ENCODE peak calls at places on chromosomes 12 and 14, in six cellular contexts. One of them, this sample, is unnamed.

GRCh38 chr14:56751471-56751870 is 58.8 kb downstream of the OTX2 start:
- DNase-seq in GM23248: no peak
- DNase-seq in SK-N-SH: no peak
- DNase-seq in MM.1S: no peak
- DNase-seq in HCT116: no peak
- DNase-seq in OCI-LY7: no peak
- DNase-seq in this sample: peak; percentile 63

GRCh38 chr12:106138646-106139421 is at the start of gene NUAK1:
- DNase-seq in GM23248: peak; percentile 83
- DNase-seq in SK-N-SH: peak; percentile 89
- DNase-seq in MM.1S: peak; percentile 84
- DNase-seq in HCT116: no peak
- DNase-seq in OCI-LY7: no peak
- DNase-seq in this sample: peak; percentile 78

GRCh38 chr12:108854453-108855283 is 2.7 kb downstream of the SSH1 start:
- DNase-seq in GM23248: peak; percentile 97
- DNase-seq in SK-N-SH: no peak
- DNase-seq in MM.1S: no peak
- DNase-seq in HCT116: peak; percentile 98
- DNase-seq in OCI-LY7: no peak
- DNase-seq in this sample: no peak

GRCh38 chr12:57896437-57897201 is 44.7 kb upstream of the ATP23 start:
- DNase-seq in GM23248: peak; percentile 77
- DNase-seq in SK-N-SH: peak; percentile 82
- DNase-seq in MM.1S: peak; percentile 31
- DNase-seq in HCT116: no peak
- DNase-seq in OCI-LY7: no peak
- DNase-seq in this sample: peak; percentile 78

GRCh38 chr14:61258985-61259384 is 22.2 kb downstream of the TMEM30B start:
- DNase-seq in GM23248: peak; percentile 66
- DNase-seq in SK-N-SH: no peak
- DNase-seq in MM.1S: no peak
- DNase-seq in HCT116: no peak
- DNase-seq in OCI-LY7: no peak
- DNase-seq in this sample: no peak

GRCh38 chr12:12645485-12645884 is 33.8 kb downstream of the CREBL2 start:
- DNase-seq in GM23248: peak; percentile 74
- DNase-seq in SK-N-SH: peak; percentile 34
- DNase-seq in MM.1S: peak; percentile 64
- DNase-seq in HCT116: peak; percentile 16
- DNase-seq in OCI-LY7: peak; percentile 64
- DNase-seq in this sample: peak; percentile 91

GRCh38 chr14:76848879-76849278 is 22.7 kb downstream of the LRRC74A start:
- DNase-seq in GM23248: no peak
- DNase-seq in SK-N-SH: no peak
- DNase-seq in MM.1S: no peak
- DNase-seq in HCT116: peak; percentile 15
- DNase-seq in OCI-LY7: no peak
- DNase-seq in this sample: peak; percentile 56

GRCh38 chr14:93998871-93999403 is 1.8 kb downstream of the CCDC197 start:
- DNase-seq in GM23248: no peak
- DNase-seq in SK-N-SH: no peak
- DNase-seq in MM.1S: no peak
- DNase-seq in HCT116: no peak
- DNase-seq in OCI-LY7: no peak
- DNase-seq in this sample: no peak

GRCh38 chr14:89959853-89960493 is 4.2 kb downstream of the TDP1 start:
- DNase-seq in GM23248: no peak
- DNase-seq in SK-N-SH: no peak
- DNase-seq in MM.1S: peak; percentile 65
- DNase-seq in HCT116: no peak
- DNase-seq in OCI-LY7: no peak
- DNase-seq in this sample: no peak

GRCh38 chr12:65631621-65632111 is 192.6 kb upstream of the HMGA2 start:
- DNase-seq in GM23248: peak; percentile 99
- DNase-seq in SK-N-SH: no peak
- DNase-seq in MM.1S: no peak
- DNase-seq in HCT116: peak; percentile 97
- DNase-seq in OCI-LY7: no peak
- DNase-seq in this sample: no peak

GRCh38 chr14:49950275-49951250 is 57.7 kb downstream of the ARF6 start:
- DNase-seq in GM23248: no peak
- DNase-seq in SK-N-SH: no peak
- DNase-seq in MM.1S: no peak
- DNase-seq in HCT116: peak; percentile 66
- DNase-seq in OCI-LY7: no peak
- DNase-seq in this sample: no peak

GRCh38 chr12:33588082-33588712 is 148.6 kb upstream of the SYT10 start:
- DNase-seq in GM23248: peak; percentile 32
- DNase-seq in SK-N-SH: no peak
- DNase-seq in MM.1S: peak; percentile 62
- DNase-seq in HCT116: no peak
- DNase-seq in OCI-LY7: no peak
- DNase-seq in this sample: peak; percentile 74

GRCh38 chr12:14936224-14936861 is 2.0 kb downstream of the ERP27 start:
- DNase-seq in GM23248: peak; percentile 11
- DNase-seq in SK-N-SH: no peak
- DNase-seq in MM.1S: no peak
- DNase-seq in HCT116: no peak
- DNase-seq in OCI-LY7: no peak
- DNase-seq in this sample: peak; percentile 82

GRCh38 chr12:67046062-67046461 is 223.1 kb upstream of the CAND1 start:
- DNase-seq in GM23248: no peak
- DNase-seq in SK-N-SH: no peak
- DNase-seq in MM.1S: no peak
- DNase-seq in HCT116: no peak
- DNase-seq in OCI-LY7: no peak
- DNase-seq in this sample: peak; percentile 27

GRCh38 chr12:116441292-116441691 is 117.9 kb upstream of the MAP1LC3B2 start:
- DNase-seq in GM23248: peak; percentile 28
- DNase-seq in SK-N-SH: no peak
- DNase-seq in MM.1S: no peak
- DNase-seq in HCT116: no peak
- DNase-seq in OCI-LY7: no peak
- DNase-seq in this sample: no peak

GRCh38 chr12:50517456-50518048 is 12.8 kb downstream of the DIP2B start:
- DNase-seq in GM23248: peak; percentile 65
- DNase-seq in SK-N-SH: no peak
- DNase-seq in MM.1S: peak; percentile 54
- DNase-seq in HCT116: no peak
- DNase-seq in OCI-LY7: peak; percentile 65
- DNase-seq in this sample: no peak

GRCh38 chr12:132986885-132987225 is 688 bp downstream of the ZNF26 start:
- DNase-seq in GM23248: peak; percentile 69
- DNase-seq in SK-N-SH: no peak
- DNase-seq in MM.1S: no peak
- DNase-seq in HCT116: no peak
- DNase-seq in OCI-LY7: peak; percentile 10
- DNase-seq in this sample: peak; percentile 18

GRCh38 chr14:76966535-76966934 is 62.0 kb downstream of the IRF2BPL start:
- DNase-seq in GM23248: no peak
- DNase-seq in SK-N-SH: no peak
- DNase-seq in MM.1S: no peak
- DNase-seq in HCT116: no peak
- DNase-seq in OCI-LY7: no peak
- DNase-seq in this sample: no peak

GRCh38 chr12:95386056-95386455 is 87.9 kb upstream of the METAP2 start:
- DNase-seq in GM23248: peak; percentile 57
- DNase-seq in SK-N-SH: no peak
- DNase-seq in MM.1S: no peak
- DNase-seq in HCT116: no peak
- DNase-seq in OCI-LY7: no peak
- DNase-seq in this sample: no peak

GRCh38 chr12:101845312-101845711 is 14.6 kb upstream of the GNPTAB start:
- DNase-seq in GM23248: no peak
- DNase-seq in SK-N-SH: no peak
- DNase-seq in MM.1S: no peak
- DNase-seq in HCT116: no peak
- DNase-seq in OCI-LY7: no peak
- DNase-seq in this sample: no peak

GRCh38 chr12:101852998-101853397 is 22.2 kb upstream of the GNPTAB start:
- DNase-seq in GM23248: no peak
- DNase-seq in SK-N-SH: no peak
- DNase-seq in MM.1S: no peak
- DNase-seq in HCT116: no peak
- DNase-seq in OCI-LY7: no peak
- DNase-seq in this sample: no peak

GRCh38 chr12:101847325-101847724 is 16.6 kb upstream of the GNPTAB start:
- DNase-seq in GM23248: no peak
- DNase-seq in SK-N-SH: no peak
- DNase-seq in MM.1S: no peak
- DNase-seq in HCT116: no peak
- DNase-seq in OCI-LY7: no peak
- DNase-seq in this sample: no peak

GRCh38 chr12:101854747-101855146 is 22.6 kb upstream of the DRAM1 start:
- DNase-seq in GM23248: no peak
- DNase-seq in SK-N-SH: no peak
- DNase-seq in MM.1S: no peak
- DNase-seq in HCT116: no peak
- DNase-seq in OCI-LY7: peak; percentile 76
- DNase-seq in this sample: no peak

GRCh38 chr12:101850199-101850598 is 19.4 kb upstream of the GNPTAB start:
- DNase-seq in GM23248: no peak
- DNase-seq in SK-N-SH: no peak
- DNase-seq in MM.1S: no peak
- DNase-seq in HCT116: no peak
- DNase-seq in OCI-LY7: peak; percentile 34
- DNase-seq in this sample: no peak
- H3K9me2 ChIP-seq in GM23248: no peaks in the 10 kb centered on the region
- H3K9me2 ChIP-seq in SK-N-SH: no peaks in the 10 kb centered on the region
- H3K9me2 ChIP-seq in MM.1S: no peaks in the 10 kb centered on the region
- H3K9me2 ChIP-seq in HCT116: no peaks in the 10 kb centered on the region
- H3K9me2 ChIP-seq in OCI-LY7: no peaks in the 10 kb centered on the region
- H3K9me2 ChIP-seq in this sample: no peaks in the 10 kb centered on the region

GRCh38 chr14:22502007-22502406 is 87.0 kb downstream of the DAD1 start:
- DNase-seq in GM23248: no peak
- DNase-seq in SK-N-SH: no peak
- DNase-seq in MM.1S: no peak
- DNase-seq in HCT116: no peak
- DNase-seq in OCI-LY7: no peak
- DNase-seq in this sample: no peak

GRCh38 chr14:22500954-22501353 is 88.1 kb downstream of the DAD1 start:
- DNase-seq in GM23248: no peak
- DNase-seq in SK-N-SH: no peak
- DNase-seq in MM.1S: no peak
- DNase-seq in HCT116: no peak
- DNase-seq in OCI-LY7: no peak
- DNase-seq in this sample: no peak

GRCh38 chr14:22505309-22505708 is 83.7 kb downstream of the DAD1 start:
- DNase-seq in GM23248: no peak
- DNase-seq in SK-N-SH: no peak
- DNase-seq in MM.1S: no peak
- DNase-seq in HCT116: no peak
- DNase-seq in OCI-LY7: no peak
- DNase-seq in this sample: no peak

GRCh38 chr14:22500525-22500924 is 88.5 kb downstream of the DAD1 start:
- DNase-seq in GM23248: no peak
- DNase-seq in SK-N-SH: no peak
- DNase-seq in MM.1S: no peak
- DNase-seq in HCT116: no peak
- DNase-seq in OCI-LY7: no peak
- DNase-seq in this sample: no peak

GRCh38 chr14:22502551-22502950 is 86.5 kb downstream of the DAD1 start:
- DNase-seq in GM23248: no peak
- DNase-seq in SK-N-SH: no peak
- DNase-seq in MM.1S: no peak
- DNase-seq in HCT116: no peak
- DNase-seq in OCI-LY7: no peak
- DNase-seq in this sample: no peak
- H3K4me2 ChIP-seq in GM23248: no peak overlapping the region
- H3K4me2 ChIP-seq in SK-N-SH: no peak overlapping the region
- H3K4me2 ChIP-seq in MM.1S: no peak overlapping the region
- H3K4me2 ChIP-seq in HCT116: no peak overlapping the region
- H3K4me2 ChIP-seq in OCI-LY7: no peak overlapping the region
- H3K4me2 ChIP-seq in this sample: no peak overlapping the region

DNA sequence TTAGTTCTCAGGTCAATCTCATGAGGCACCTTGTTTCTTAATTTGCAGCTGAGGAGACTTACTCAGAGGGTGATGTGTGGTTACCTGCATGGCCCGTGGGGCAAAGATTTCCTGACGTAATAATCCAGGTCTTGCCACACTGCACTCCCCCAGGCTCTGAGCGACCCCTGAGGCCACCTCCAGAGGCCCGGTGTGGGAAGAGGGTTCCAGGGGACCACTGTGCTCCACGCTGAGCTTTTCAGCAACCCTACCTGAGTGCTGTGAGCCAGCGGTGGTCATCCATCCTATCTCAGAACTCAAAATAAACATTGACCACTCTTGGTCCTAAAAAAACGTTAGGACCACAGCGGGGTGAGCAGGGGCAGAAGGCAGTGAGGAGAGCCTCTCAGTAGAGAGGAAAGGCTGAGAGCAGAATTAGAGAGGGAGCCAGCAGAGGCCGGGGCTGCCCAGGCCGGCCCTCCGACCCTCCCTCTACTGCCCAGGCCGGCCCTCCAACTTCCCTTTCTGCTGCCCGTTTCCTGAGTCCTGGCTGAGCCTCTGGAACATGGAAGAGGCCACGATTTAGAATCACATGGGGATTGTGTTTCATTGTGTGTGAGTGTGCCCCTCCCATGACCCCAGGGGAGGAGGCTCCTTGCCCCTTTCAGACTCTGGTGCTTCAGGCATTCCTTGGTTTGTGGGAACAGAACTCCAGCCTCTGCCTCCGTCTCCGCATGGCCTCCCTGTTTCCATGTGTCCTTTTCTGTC is 188.2 kb upstream of the DIO3 start:
- DNase-seq in GM23248: no peak
- DNase-seq in SK-N-SH: no peak
- DNase-seq in MM.1S: no peak
- DNase-seq in HCT116: no peak
- DNase-seq in OCI-LY7: no peak
- DNase-seq in this sample: no peak
- H2AFZ ChIP-seq in GM23248: no peak overlapping the region
- H2AFZ ChIP-seq in SK-N-SH: no peak overlapping the region
- H2AFZ ChIP-seq in MM.1S: no peak overlapping the region
- H2AFZ ChIP-seq in HCT116: no peak overlapping the region
- H2AFZ ChIP-seq in OCI-LY7: no peak overlapping the region
- H2AFZ ChIP-seq in this sample: peak overlapping the region; percentile 47

GRCh38 chr12:92947589-92948215 is 18.6 kb upstream of the EEA1 start:
- DNase-seq in GM23248: no peak
- DNase-seq in SK-N-SH: no peak
- DNase-seq in MM.1S: no peak
- DNase-seq in HCT116: no peak
- DNase-seq in OCI-LY7: no peak
- DNase-seq in this sample: no peak
- H3K9me2 ChIP-seq in GM23248: no peaks in the 10 kb centered on the region
- H3K9me2 ChIP-seq in SK-N-SH: no peaks in the 10 kb centered on the region
- H3K9me2 ChIP-seq in MM.1S: no peaks in the 10 kb centered on the region
- H3K9me2 ChIP-seq in HCT116: no peaks in the 10 kb centered on the region
- H3K9me2 ChIP-seq in OCI-LY7: no peaks in the 10 kb centered on the region
- H3K9me2 ChIP-seq in this sample: peaks cover 4% of the 10 kb centered on the region

This sample was measured in GM23338.